ENCODE peak calls at places on chromosome 2, in four cellular contexts. I, P, Q and D are unnamed samples.

GRCh38 chr2:81895620-81896245 is 1591.2 kb upstream of the LRRTM1 start:
- DNase-seq in Q (no peak), P (no peak), I (no peak), D (no peak)

GRCh38 chr2:22377251-22377650 is 1007.7 kb upstream of the KLHL29 start:
- DNase-seq in P (no peak), I (no peak), Q (no peak), D (no peak)

GRCh38 chr2:3356799-3357198 is 20.8 kb downstream of the EIPR1 start:
- DNase-seq in Q (no peak), I (no peak), P (no peak), D (no peak)

GRCh38 chr2:85661139-85661858 is 6.7 kb downstream of the SFTPB start:
- DNase-seq in P (no peak), I (no peak), Q (no peak), D (no peak)

GRCh38 chr2:209097168-209097567 is 326.7 kb upstream of the MAP2 start:
- DNase-seq in I (no peak), P (peak), Q (no peak), D (no peak)

GRCh38 chr2:167052825-167053224 is 164.5 kb downstream of the XIRP2 start:
- DNase-seq in P (no peak), I (peak), Q (peak), D (peak)

GRCh38 chr2:129806985-129807384 is 172.5 kb upstream of the RAB6C start:
- DNase-seq in Q (no peak), P (no peak), I (no peak), D (no peak)

GRCh38 chr2:223914349-223914748 is 30.8 kb downstream of the WDFY1 start:
- DNase-seq in P (no peak), Q (no peak), I (no peak), D (no peak)

GRCh38 chr2:186696804-186697203 is 2.9 kb downstream of the FAM171B start:
- DNase-seq in Q (no peak), P (no peak), I (no peak), D (no peak)